ENCODE peak calls at places on chromosomes 2 and 18, in six cellular contexts. One of them, this sample, is unnamed.

GRCh38 chr2:96163768-96164429 is 18.7 kb upstream of the DUSP2 start:
- DNase-seq in BJ: no peak
- DNase-seq in fibroblast of mammary gland: no peak
- DNase-seq in transverse colon: peak
- DNase-seq in kidney: no peak
- DNase-seq in dorsolateral prefrontal cortex: no peak
- DNase-seq in this sample: no peak

GRCh38 chr18:22778996-22779395 is 154.1 kb upstream of the RBBP8 start:
- DNase-seq in fibroblast of mammary gland: no peak
- DNase-seq in transverse colon: no peak
- DNase-seq in BJ: no peak
- DNase-seq in kidney: no peak
- DNase-seq in dorsolateral prefrontal cortex: no peak
- DNase-seq in this sample: no peak

GRCh38 chr2:48414980-48415764 is 114.8 kb upstream of the STON1 start:
- DNase-seq in dorsolateral prefrontal cortex: peak
- DNase-seq in BJ: no peak
- DNase-seq in transverse colon: no peak
- DNase-seq in fibroblast of mammary gland: peak
- DNase-seq in kidney: no peak
- DNase-seq in this sample: peak

GRCh38 chr2:240596491-240596931 is 10.0 kb downstream of the CAPN10 start:
- DNase-seq in fibroblast of mammary gland: no peak
- DNase-seq in BJ: no peak
- DNase-seq in dorsolateral prefrontal cortex: peak
- DNase-seq in kidney: peak
- DNase-seq in transverse colon: peak
- DNase-seq in this sample: peak

GRCh38 chr2:180443896-180444295 is 436.8 kb upstream of the CWC22 start:
- DNase-seq in dorsolateral prefrontal cortex: no peak
- DNase-seq in kidney: no peak
- DNase-seq in transverse colon: no peak
- DNase-seq in fibroblast of mammary gland: peak
- DNase-seq in BJ: no peak
- DNase-seq in this sample: no peak

GRCh38 chr2:112542974-112543760 is 902 bp downstream of the POLR1B start:
- DNase-seq in dorsolateral prefrontal cortex: no peak
- DNase-seq in kidney: no peak
- DNase-seq in BJ: no peak
- DNase-seq in fibroblast of mammary gland: peak
- DNase-seq in transverse colon: no peak
- DNase-seq in this sample: no peak

GRCh38 chr2:241654551-241654950 is 17.1 kb downstream of the ATG4B start:
- DNase-seq in fibroblast of mammary gland: no peak
- DNase-seq in dorsolateral prefrontal cortex: no peak
- DNase-seq in kidney: no peak
- DNase-seq in BJ: no peak
- DNase-seq in transverse colon: no peak
- DNase-seq in this sample: no peak

GRCh38 chr2:51813245-51813644 is 781.3 kb upstream of the NRXN1 start:
- DNase-seq in dorsolateral prefrontal cortex: no peak
- DNase-seq in transverse colon: no peak
- DNase-seq in BJ: no peak
- DNase-seq in kidney: no peak
- DNase-seq in fibroblast of mammary gland: peak
- DNase-seq in this sample: no peak

GRCh38 chr2:136332436-136333095 is 214.6 kb upstream of the CXCR4 start:
- DNase-seq in kidney: no peak
- DNase-seq in transverse colon: no peak
- DNase-seq in dorsolateral prefrontal cortex: no peak
- DNase-seq in fibroblast of mammary gland: no peak
- DNase-seq in BJ: no peak
- DNase-seq in this sample: no peak

GRCh38 chr18:48547456-48548403 is 8.9 kb downstream of the CTIF start:
- DNase-seq in dorsolateral prefrontal cortex: no peak
- DNase-seq in transverse colon: no peak
- DNase-seq in kidney: no peak
- DNase-seq in fibroblast of mammary gland: peak
- DNase-seq in BJ: peak
- DNase-seq in this sample: no peak

GRCh38 chr2:225937625-225938024 is 538.1 kb downstream of the NYAP2 start:
- DNase-seq in dorsolateral prefrontal cortex: no peak
- DNase-seq in BJ: no peak
- DNase-seq in kidney: no peak
- DNase-seq in transverse colon: no peak
- DNase-seq in fibroblast of mammary gland: peak
- DNase-seq in this sample: no peak

GRCh38 chr2:62150597-62151305 is 45.2 kb upstream of the B3GNT2 start:
- DNase-seq in dorsolateral prefrontal cortex: no peak
- DNase-seq in transverse colon: no peak
- DNase-seq in BJ: no peak
- DNase-seq in kidney: no peak
- DNase-seq in fibroblast of mammary gland: peak
- DNase-seq in this sample: no peak

GRCh38 chr2:193963472-193964119 is 1693.4 kb upstream of the SLC39A10 start:
- DNase-seq in transverse colon: no peak
- DNase-seq in BJ: no peak
- DNase-seq in kidney: no peak
- DNase-seq in fibroblast of mammary gland: peak
- DNase-seq in dorsolateral prefrontal cortex: no peak
- DNase-seq in this sample: peak

GRCh38 chr2:174465327-174465726 is 21.5 kb downstream of the GPR155 start:
- DNase-seq in fibroblast of mammary gland: no peak
- DNase-seq in transverse colon: no peak
- DNase-seq in kidney: no peak
- DNase-seq in dorsolateral prefrontal cortex: no peak
- DNase-seq in BJ: no peak
- DNase-seq in this sample: peak
- TF ChIP-seq CTCF in fibroblast of mammary gland: no peak
- TF ChIP-seq CTCF in transverse colon: no peak
- TF ChIP-seq CTCF in kidney: no peak
- TF ChIP-seq CTCF in dorsolateral prefrontal cortex: peak
- TF ChIP-seq CTCF in BJ: no peak
- TF ChIP-seq CTCF in this sample: no peak

GRCh38 chr2:46050489-46050888 is 246.7 kb upstream of the EPAS1 start:
- DNase-seq in fibroblast of mammary gland: no peak
- DNase-seq in dorsolateral prefrontal cortex: no peak
- DNase-seq in kidney: no peak
- DNase-seq in transverse colon: no peak
- DNase-seq in BJ: no peak
- DNase-seq in this sample: no peak
- TF ChIP-seq CTCF in fibroblast of mammary gland: no peak
- TF ChIP-seq CTCF in dorsolateral prefrontal cortex: no peak
- TF ChIP-seq CTCF in kidney: no peak
- TF ChIP-seq CTCF in transverse colon: no peak
- TF ChIP-seq CTCF in BJ: peak
- TF ChIP-seq CTCF in this sample: no peak

GRCh38 chr2:213251618-213252017 is 32.6 kb upstream of the SPAG16 start:
- DNase-seq in fibroblast of mammary gland: peak
- DNase-seq in BJ: peak
- DNase-seq in transverse colon: no peak
- DNase-seq in dorsolateral prefrontal cortex: no peak
- DNase-seq in kidney: no peak
- DNase-seq in this sample: no peak
- TF ChIP-seq CTCF in fibroblast of mammary gland: peak
- TF ChIP-seq CTCF in BJ: peak
- TF ChIP-seq CTCF in transverse colon: peak
- TF ChIP-seq CTCF in dorsolateral prefrontal cortex: peak
- TF ChIP-seq CTCF in kidney: peak
- TF ChIP-seq CTCF in this sample: peak

GRCh38 chr2:1552611-1553010 is 139.3 kb downstream of the TPO start:
- DNase-seq in fibroblast of mammary gland: no peak
- DNase-seq in transverse colon: no peak
- DNase-seq in dorsolateral prefrontal cortex: no peak
- DNase-seq in kidney: peak
- DNase-seq in BJ: no peak
- DNase-seq in this sample: no peak

GRCh38 chr2:1551905-1552304 is 138.6 kb downstream of the TPO start:
- DNase-seq in kidney: peak
- DNase-seq in fibroblast of mammary gland: no peak
- DNase-seq in transverse colon: no peak
- DNase-seq in BJ: no peak
- DNase-seq in dorsolateral prefrontal cortex: no peak
- DNase-seq in this sample: no peak

GRCh38 chr2:1556286-1556685 is 143.0 kb downstream of the TPO start:
- DNase-seq in BJ: no peak
- DNase-seq in kidney: peak
- DNase-seq in dorsolateral prefrontal cortex: no peak
- DNase-seq in transverse colon: no peak
- DNase-seq in fibroblast of mammary gland: no peak
- DNase-seq in this sample: no peak

GRCh38 chr2:1550658-1551316 is 137.5 kb downstream of the TPO start:
- DNase-seq in BJ: no peak
- DNase-seq in transverse colon: peak
- DNase-seq in fibroblast of mammary gland: peak
- DNase-seq in dorsolateral prefrontal cortex: peak
- DNase-seq in kidney: peak
- DNase-seq in this sample: peak

DNA sequence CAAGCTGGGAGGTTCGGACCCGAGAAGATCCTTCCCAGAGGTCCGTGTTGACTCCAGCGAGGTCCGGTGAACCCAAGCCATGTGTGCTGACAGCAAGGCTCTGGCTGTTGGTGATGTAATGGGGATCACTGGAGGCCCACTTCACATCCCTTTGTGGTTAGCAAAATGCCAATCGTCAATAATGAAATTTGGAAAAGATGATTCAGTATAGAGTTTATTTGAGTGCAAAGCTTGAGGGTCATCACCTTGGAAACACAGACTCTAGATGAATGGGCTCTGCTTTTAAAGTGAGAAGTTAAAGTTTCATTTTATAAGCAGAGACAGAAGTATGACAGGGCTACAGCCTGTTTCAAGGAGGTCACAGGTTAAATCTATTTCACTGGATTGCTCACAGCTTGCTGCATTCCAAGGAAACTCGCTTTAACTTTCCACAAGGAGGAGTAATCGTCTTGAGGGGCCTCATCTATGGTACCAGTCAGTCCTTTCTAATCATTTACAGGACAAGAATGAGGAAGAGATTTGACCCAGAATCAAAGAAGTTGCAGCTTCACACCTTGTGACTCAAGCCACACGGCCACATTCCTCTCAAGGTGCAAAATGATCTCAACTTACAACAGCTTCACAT is 140.5 kb downstream of the TPO start:
- DNase-seq in BJ: peak
- DNase-seq in transverse colon: no peak
- DNase-seq in fibroblast of mammary gland: peak
- DNase-seq in dorsolateral prefrontal cortex: no peak
- DNase-seq in kidney: peak
- DNase-seq in this sample: no peak
- TF ChIP-seq CTCF in BJ: peak
- TF ChIP-seq CTCF in transverse colon: no peak
- TF ChIP-seq CTCF in fibroblast of mammary gland: peak
- TF ChIP-seq CTCF in dorsolateral prefrontal cortex: no peak
- TF ChIP-seq CTCF in kidney: no peak
- TF ChIP-seq CTCF in this sample: no peak

GRCh38 chr2:85561280-85562212 is at the start of gene GGCX:
- DNase-seq in fibroblast of mammary gland: peak
- DNase-seq in BJ: peak
- DNase-seq in kidney: peak
- DNase-seq in dorsolateral prefrontal cortex: peak
- DNase-seq in transverse colon: peak
- DNase-seq in this sample: peak
- TF ChIP-seq CTCF in fibroblast of mammary gland: no peak
- TF ChIP-seq CTCF in BJ: no peak
- TF ChIP-seq CTCF in kidney: peak
- TF ChIP-seq CTCF in dorsolateral prefrontal cortex: peak
- TF ChIP-seq CTCF in transverse colon: peak
- TF ChIP-seq CTCF in this sample: no peak

DNA sequence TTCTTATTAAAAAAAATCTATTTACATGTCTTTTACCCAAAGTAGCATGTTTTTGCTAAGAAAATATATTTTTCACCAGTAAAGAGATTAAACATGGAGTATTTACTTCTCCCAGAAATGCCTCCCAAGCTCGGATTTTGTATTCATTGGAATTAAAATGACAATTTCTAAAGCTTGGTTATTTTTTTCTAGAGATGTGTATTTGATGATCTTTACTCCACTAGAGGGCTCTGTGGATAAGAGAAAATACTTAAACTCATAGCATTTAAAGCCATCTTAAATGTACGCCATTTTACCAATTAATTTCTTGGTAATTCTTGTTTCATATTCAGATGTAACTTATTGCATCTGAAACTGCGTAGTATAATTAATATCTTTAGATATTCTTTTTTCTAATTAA is 461.4 kb downstream of the GALR1 start:
- DNase-seq in transverse colon: no peak
- DNase-seq in kidney: no peak
- DNase-seq in fibroblast of mammary gland: no peak
- DNase-seq in dorsolateral prefrontal cortex: no peak
- DNase-seq in BJ: no peak
- DNase-seq in this sample: no peak
- TF ChIP-seq CTCF in transverse colon: no peak
- TF ChIP-seq CTCF in kidney: no peak
- TF ChIP-seq CTCF in fibroblast of mammary gland: no peak
- TF ChIP-seq CTCF in dorsolateral prefrontal cortex: peak
- TF ChIP-seq CTCF in BJ: no peak
- TF ChIP-seq CTCF in this sample: peak

GRCh38 chr18:11322006-11322405 is 172.6 kb upstream of the PIEZO2 start:
- DNase-seq in kidney: no peak
- DNase-seq in dorsolateral prefrontal cortex: no peak
- DNase-seq in BJ: no peak
- DNase-seq in transverse colon: no peak
- DNase-seq in fibroblast of mammary gland: peak
- DNase-seq in this sample: no peak

GRCh38 chr18:11323359-11323819 is 174.0 kb upstream of the PIEZO2 start:
- DNase-seq in transverse colon: no peak
- DNase-seq in fibroblast of mammary gland: peak
- DNase-seq in dorsolateral prefrontal cortex: no peak
- DNase-seq in kidney: no peak
- DNase-seq in BJ: peak
- DNase-seq in this sample: no peak

GRCh38 chr18:11324510-11324909 is 175.1 kb upstream of the PIEZO2 start:
- DNase-seq in transverse colon: no peak
- DNase-seq in dorsolateral prefrontal cortex: no peak
- DNase-seq in kidney: no peak
- DNase-seq in fibroblast of mammary gland: peak
- DNase-seq in BJ: no peak
- DNase-seq in this sample: no peak

GRCh38 chr18:11320981-11321380 is 171.6 kb upstream of the PIEZO2 start:
- DNase-seq in kidney: no peak
- DNase-seq in BJ: peak
- DNase-seq in dorsolateral prefrontal cortex: no peak
- DNase-seq in transverse colon: no peak
- DNase-seq in fibroblast of mammary gland: peak
- DNase-seq in this sample: no peak

GRCh38 chr18:11322716-11323115 is 173.3 kb upstream of the PIEZO2 start:
- DNase-seq in kidney: peak
- DNase-seq in transverse colon: no peak
- DNase-seq in dorsolateral prefrontal cortex: no peak
- DNase-seq in fibroblast of mammary gland: no peak
- DNase-seq in BJ: no peak
- DNase-seq in this sample: no peak
- TF ChIP-seq CTCF in kidney: no peak
- TF ChIP-seq CTCF in transverse colon: no peak
- TF ChIP-seq CTCF in dorsolateral prefrontal cortex: no peak
- TF ChIP-seq CTCF in fibroblast of mammary gland: no peak
- TF ChIP-seq CTCF in BJ: no peak
- TF ChIP-seq CTCF in this sample: no peak